ENCODE peak calls at places on chromosomes 6 and 20, in four cellular contexts. One of them, this sample, is unnamed.

GRCh38 chr6:100553243-100553642 is 88.5 kb upstream of the SIM1 start:
- DNase-seq in K562: no peak
- DNase-seq in HepG2: no peak
- DNase-seq in GM12878: no peak
- DNase-seq in this sample: no peak

GRCh38 chr6:53161481-53162009 is 12.9 kb upstream of the GCM1 start:
- DNase-seq in K562: no peak
- DNase-seq in GM12878: no peak
- DNase-seq in HepG2: no peak
- DNase-seq in this sample: no peak

GRCh38 chr6:41512146-41512701 is 34.0 kb upstream of the FOXP4 start:
- DNase-seq in K562: no peak
- DNase-seq in HepG2: no peak
- DNase-seq in GM12878: no peak
- DNase-seq in this sample: no peak

GRCh38 chr6:156427345-156427744 is 349.8 kb upstream of the ARID1B start:
- DNase-seq in HepG2: no peak
- DNase-seq in GM12878: no peak
- DNase-seq in K562: no peak
- DNase-seq in this sample: no peak

GRCh38 chr20:15063077-15063476 is 725.7 kb upstream of the FLRT3 start:
- DNase-seq in K562: no peak
- DNase-seq in GM12878: no peak
- DNase-seq in HepG2: no peak
- DNase-seq in this sample: no peak

GRCh38 chr6:52299598-52300144 is 15.1 kb upstream of the MCM3 start:
- DNase-seq in GM12878: no peak
- DNase-seq in K562: peak; percentile 34
- DNase-seq in HepG2: no peak
- DNase-seq in this sample: no peak

GRCh38 chr6:143843689-143844405 is 709 bp downstream of the LTV1 start:
- DNase-seq in K562: no peak
- DNase-seq in GM12878: no peak
- DNase-seq in HepG2: peak; percentile 13
- DNase-seq in this sample: no peak

GRCh38 chr6:16334671-16335070 is 96.3 kb downstream of the GMPR start:
- DNase-seq in K562: no peak
- DNase-seq in HepG2: no peak
- DNase-seq in GM12878: no peak
- DNase-seq in this sample: no peak

GRCh38 chr6:34383651-34384304 is 8.7 kb downstream of the NUDT3 start:
- DNase-seq in HepG2: no peak
- DNase-seq in K562: no peak
- DNase-seq in GM12878: no peak
- DNase-seq in this sample: no peak

GRCh38 chr6:42372699-42373098 is 79.0 kb downstream of the TRERF1 start:
- DNase-seq in HepG2: no peak
- DNase-seq in K562: no peak
- DNase-seq in GM12878: no peak
- DNase-seq in this sample: no peak

GRCh38 chr6:105519954-105520353 is 117.1 kb upstream of the PREP start:
- DNase-seq in HepG2: no peak
- DNase-seq in GM12878: no peak
- DNase-seq in K562: no peak
- DNase-seq in this sample: no peak

GRCh38 chr6:53018443-53018842 is 23.4 kb upstream of the GSTA4 start:
- DNase-seq in HepG2: no peak
- DNase-seq in GM12878: no peak
- DNase-seq in K562: no peak
- DNase-seq in this sample: no peak

GRCh38 chr20:40442181-40442963 is 246.7 kb downstream of the MAFB start:
- DNase-seq in HepG2: no peak
- DNase-seq in GM12878: no peak
- DNase-seq in K562: no peak
- DNase-seq in this sample: peak; percentile 14

GRCh38 chr6:46781478-46782378 is 11.5 kb upstream of the MEP1A start:
- DNase-seq in GM12878: no peak
- DNase-seq in K562: peak; percentile 36
- DNase-seq in HepG2: peak; percentile 67
- DNase-seq in this sample: peak; percentile 40

GRCh38 chr6:134539865-134540323 is 222.0 kb upstream of the SGK1 start:
- DNase-seq in HepG2: no peak
- DNase-seq in K562: no peak
- DNase-seq in GM12878: no peak
- DNase-seq in this sample: no peak

DNA sequence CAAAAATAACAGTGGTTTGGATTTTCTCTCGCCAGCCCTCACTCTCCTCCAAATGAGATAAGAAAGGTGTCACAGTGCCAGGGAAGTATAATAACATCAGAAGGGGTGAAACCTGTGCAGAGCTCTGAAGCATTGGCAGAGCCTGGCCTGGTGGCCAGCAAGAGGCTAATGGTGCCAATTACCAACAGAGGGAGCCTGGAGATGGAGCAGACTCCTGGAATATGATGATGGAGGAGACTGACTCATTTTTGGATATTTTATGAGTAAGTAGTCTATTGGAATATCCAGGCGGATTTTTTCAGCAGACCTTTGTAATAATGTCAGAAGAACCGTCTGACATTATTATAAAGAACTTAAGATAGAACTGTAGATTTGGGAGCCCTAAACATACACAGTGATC is 442.6 kb upstream of the MARCKS start:
- DNase-seq in K562: no peak
- DNase-seq in HepG2: peak; percentile 40
- DNase-seq in GM12878: no peak
- DNase-seq in this sample: no peak
- TF ChIP-seq BHLHE40 in K562: no peak
- TF ChIP-seq BHLHE40 in HepG2: no peak
- TF ChIP-seq BHLHE40 in GM12878: no peak
- TF ChIP-seq BHLHE40 in this sample: no peak

GRCh38 chr6:137767931-137768690 is 98.9 kb upstream of the TNFAIP3 start:
- DNase-seq in K562: no peak
- DNase-seq in GM12878: peak; percentile 79
- DNase-seq in HepG2: no peak
- DNase-seq in this sample: no peak
- TF ChIP-seq TARDBP in K562: no peak
- TF ChIP-seq TARDBP in GM12878: no peak
- TF ChIP-seq TARDBP in HepG2: no peak
- TF ChIP-seq TARDBP in this sample: no peak

GRCh38 chr20:56636701-56637100 is 7.6 kb downstream of the TFAP2C start:
- DNase-seq in K562: no peak
- DNase-seq in GM12878: no peak
- DNase-seq in HepG2: no peak
- DNase-seq in this sample: no peak
- TF ChIP-seq BHLHE40 in K562: no peak
- TF ChIP-seq BHLHE40 in GM12878: no peak
- TF ChIP-seq BHLHE40 in HepG2: no peak
- TF ChIP-seq BHLHE40 in this sample: no peak

DNA sequence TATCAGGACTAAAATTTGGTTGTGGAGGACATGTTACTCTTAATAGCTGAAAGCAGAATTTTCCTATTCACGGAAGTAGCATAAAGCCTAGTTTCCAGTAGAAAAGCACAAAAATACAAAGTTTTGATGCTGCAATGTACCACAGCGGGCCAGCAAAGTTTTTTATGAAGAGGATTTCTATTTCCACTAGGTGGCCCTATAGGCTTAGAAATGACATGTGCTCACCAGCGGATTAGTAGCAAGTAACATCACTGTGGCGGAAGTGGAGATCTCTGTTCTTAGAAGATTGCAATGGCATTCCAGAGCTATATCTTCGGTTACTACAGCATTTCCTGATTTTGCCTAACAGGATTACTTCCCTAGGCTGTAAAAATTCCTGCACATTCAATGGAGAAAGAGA is 1219.0 kb upstream of the EYS start:
- DNase-seq in K562: peak; percentile 22
- DNase-seq in GM12878: no peak
- DNase-seq in HepG2: peak; percentile 69
- DNase-seq in this sample: peak; percentile 56
- TF ChIP-seq TARDBP in K562: no peak
- TF ChIP-seq TARDBP in GM12878: no peak
- TF ChIP-seq TARDBP in HepG2: no peak
- TF ChIP-seq TARDBP in this sample: no peak

GRCh38 chr6:132165677-132166076 is 214.5 kb upstream of the CCN2 start:
- DNase-seq in GM12878: no peak
- DNase-seq in HepG2: no peak
- DNase-seq in K562: no peak
- DNase-seq in this sample: no peak

GRCh38 chr6:132166670-132167069 is 215.5 kb upstream of the CCN2 start:
- DNase-seq in K562: no peak
- DNase-seq in HepG2: no peak
- DNase-seq in GM12878: no peak
- DNase-seq in this sample: no peak

GRCh38 chr6:132161283-132161682 is 210.1 kb upstream of the CCN2 start:
- DNase-seq in K562: no peak
- DNase-seq in GM12878: no peak
- DNase-seq in HepG2: peak; percentile 45
- DNase-seq in this sample: peak; percentile 14
- TF ChIP-seq BHLHE40 in K562: no peak
- TF ChIP-seq BHLHE40 in GM12878: no peak
- TF ChIP-seq BHLHE40 in HepG2: no peak
- TF ChIP-seq BHLHE40 in this sample: no peak